ENCODE peak calls at places on chromosome 1, in nine cellular contexts. D is astrocyte of the spinal cord, X is fibroblast of lung, P is GM23248, N is choroid plexus epithelial cell, M is GM12864, T is epithelial cell of esophagus, O is foreskin fibroblast, V is HL-60. B is an unnamed sample.

GRCh38 chr1:92577251-92577895 is 90.6 kb upstream of the GFI1 start:
- DNase-seq in O (no peak), N (peak; percentile 68), X (peak; percentile 76), D (peak; percentile 40), P (peak; percentile 65), T (peak; percentile 57), M (no peak), V (no peak), B (no peak)

GRCh38 chr1:66890621-66891020 is 34.0 kb downstream of the DNAI4 start:
- DNase-seq in M (no peak), O (peak; percentile 31), P (peak; percentile 15), N (no peak), D (no peak), X (no peak), V (no peak), T (no peak), B (no peak)

GRCh38 chr1:117036018-117036421 is 24.1 kb upstream of the TTF2 start:
- DNase-seq in V (no peak), D (no peak), X (no peak), O (no peak), T (no peak), P (no peak), M (no peak), N (no peak), B (peak; percentile 5)

GRCh38 chr1:240806201-240806745 is 194.3 kb upstream of the GREM2 start:
- DNase-seq in P (peak; percentile 51), M (no peak), O (peak; percentile 48), T (peak; percentile 46), N (no peak), D (no peak), V (no peak), X (no peak), B (no peak)

GRCh38 chr1:175094626-175095025 is 27.0 kb downstream of the TNN start:
- DNase-seq in X (no peak), M (no peak), V (no peak), T (no peak), P (no peak), D (no peak), N (no peak), O (no peak), B (no peak)

GRCh38 chr1:85599638-85600037 is 19.1 kb downstream of the CCN1 start:
- DNase-seq in T (no peak), O (no peak), V (no peak), P (no peak), D (no peak), X (no peak), N (no peak), M (no peak), B (no peak)

GRCh38 chr1:202682477-202682876 is 27.8 kb downstream of the SYT2 start:
- DNase-seq in X (no peak), D (no peak), V (no peak), M (no peak), T (no peak), P (no peak), N (no peak), O (no peak), B (no peak)

GRCh38 chr1:181044449-181044966 is 10.7 kb downstream of the MR1 start:
- DNase-seq in O (no peak), M (no peak), T (peak; percentile 96), P (no peak), D (no peak), X (no peak), N (peak; percentile 60), V (peak; percentile 72), B (no peak)

GRCh38 chr1:215665212-215665611 is 98.1 kb downstream of the KCTD3 start:
- DNase-seq in D (peak; percentile 15), O (no peak), M (no peak), T (peak; percentile 36), X (peak; percentile 97), P (peak; percentile 76), V (no peak), N (peak; percentile 30), B (no peak)

GRCh38 chr1:168676029-168676812 is 52.8 kb downstream of the DPT start:
- DNase-seq in O (no peak), T (no peak), P (peak; percentile 43), X (peak; percentile 45), D (no peak), N (no peak), V (peak; percentile 23), M (no peak), B (no peak)

GRCh38 chr1:180951881-180952656 is 39.4 kb downstream of the KIAA1614 start:
- DNase-seq in P (no peak), T (no peak), M (no peak), D (no peak), O (no peak), V (no peak), X (no peak), N (peak; percentile 25), B (no peak)

GRCh38 chr1:28359592-28360239 is 9.8 kb upstream of the PHACTR4 start:
- DNase-seq in V (peak; percentile 60), N (peak; percentile 82), O (peak; percentile 78), T (peak; percentile 75), M (peak; percentile 30), D (peak; percentile 71), X (peak; percentile 54), P (peak; percentile 72), B (no peak)

DNA sequence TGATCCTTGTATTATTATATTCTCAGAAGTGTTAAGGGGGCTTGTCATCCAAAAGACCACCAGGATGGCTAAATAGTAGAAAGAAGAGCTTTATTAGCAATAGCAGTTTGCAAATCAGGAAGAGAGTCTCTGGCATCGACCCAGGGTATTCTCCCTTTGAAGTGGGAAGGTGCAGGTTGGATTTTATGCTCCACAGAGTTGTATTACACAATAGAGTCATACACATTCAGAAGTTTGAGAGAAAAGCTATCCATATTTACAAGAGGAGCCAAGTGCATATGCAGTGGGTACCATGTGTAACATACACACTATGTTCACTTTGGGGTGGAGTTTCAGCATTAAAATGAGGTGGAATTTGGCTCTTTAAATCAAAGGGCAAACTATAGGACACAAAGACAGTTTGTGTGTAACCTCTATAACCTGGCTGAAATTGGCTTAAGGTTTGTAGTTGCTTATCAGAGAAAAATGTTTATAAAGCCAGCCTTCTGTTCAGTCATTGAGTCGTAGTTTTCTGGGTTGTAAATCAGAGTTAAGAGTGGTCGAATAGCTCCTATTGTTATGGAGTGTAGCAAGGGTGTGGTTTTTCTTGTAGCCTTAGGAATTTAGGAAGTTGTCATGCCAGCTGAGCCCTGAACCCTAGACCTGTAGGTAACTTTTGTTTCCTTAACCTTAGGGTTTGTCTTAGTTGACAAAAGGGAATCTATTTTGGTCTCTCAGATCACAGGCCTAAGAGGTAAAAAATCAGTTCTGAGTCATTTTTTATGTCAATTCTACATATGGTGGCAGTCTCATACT is 125.3 kb downstream of the DNM3 start:
- DNase-seq in X (no peak), O (no peak), N (no peak), T (peak; percentile 16), D (no peak), V (no peak), P (peak; percentile 1), M (no peak), B (no peak)
- H3K4me3 ChIP-seq in X (no peak overlapping the region), O (no peak overlapping the region), N (no peak overlapping the region), T (no peak overlapping the region), D (no peak overlapping the region), V (no peak overlapping the region), P (no peak overlapping the region), M (no peak overlapping the region), B (no peak overlapping the region)

DNA sequence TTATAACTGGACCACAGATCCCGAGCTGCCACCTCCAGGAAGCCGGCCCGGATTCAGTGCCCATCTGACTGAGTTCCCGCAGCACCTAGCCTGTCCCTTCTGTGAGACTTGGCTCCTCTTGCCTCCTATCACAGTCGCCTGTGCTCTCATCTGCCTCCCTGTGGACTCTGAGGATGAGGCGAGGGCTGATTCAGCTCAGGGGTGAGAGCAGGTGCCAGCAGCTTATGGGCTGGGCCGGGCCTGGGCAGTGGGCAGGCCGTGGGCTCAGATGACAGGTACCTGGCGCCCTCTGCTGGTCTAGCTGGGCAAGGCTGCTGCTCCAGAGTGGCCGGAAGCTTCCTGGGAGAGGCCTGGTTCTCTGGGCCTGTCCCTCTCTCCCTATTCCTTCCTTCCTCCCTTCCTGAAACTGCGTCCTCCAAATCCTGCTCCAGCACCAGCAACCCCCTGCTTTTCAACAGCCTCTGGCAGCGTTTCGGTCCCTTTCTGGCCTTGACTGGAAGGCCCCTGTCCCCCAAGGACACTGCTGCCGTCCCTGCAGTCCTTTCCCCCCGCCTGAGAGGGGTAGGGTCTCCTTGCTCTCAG is 17.3 kb upstream of the PCSK9 start:
- DNase-seq in D (peak; percentile 85), N (peak; percentile 91), V (peak; percentile 72), O (peak; percentile 96), T (peak; percentile 93), P (peak; percentile 96), M (peak; percentile 5), X (peak; percentile 84), B (peak; percentile 98)
- H3K4me3 ChIP-seq in D (no peak overlapping the region), N (no peak overlapping the region), V (no peak overlapping the region), O (no peak overlapping the region), T (no peak overlapping the region), P (no peak overlapping the region), M (no peak overlapping the region), X (no peak overlapping the region), B (no peak overlapping the region)

GRCh38 chr1:99331083-99331482 is 66.8 kb downstream of the PLPPR4 start:
- DNase-seq in N (no peak), M (no peak), V (no peak), X (no peak), T (no peak), D (no peak), O (peak; percentile 2), P (no peak), B (no peak)

GRCh38 chr1:99326215-99326949 is 62.1 kb downstream of the PLPPR4 start:
- DNase-seq in P (no peak), M (no peak), O (no peak), V (no peak), D (no peak), N (peak; percentile 6), X (no peak), T (no peak), B (no peak)

GRCh38 chr1:99328171-99328570 is 63.9 kb downstream of the PLPPR4 start:
- DNase-seq in X (no peak), T (no peak), D (no peak), O (no peak), P (no peak), V (no peak), N (no peak), M (no peak), B (no peak)

GRCh38 chr1:99327357-99327756 is 63.1 kb downstream of the PLPPR4 start:
- DNase-seq in X (no peak), O (no peak), T (peak; percentile 43), D (no peak), V (no peak), N (no peak), P (no peak), M (no peak), B (no peak)
- H3K4me3 ChIP-seq in X (no peak overlapping the region), O (no peak overlapping the region), T (no peak overlapping the region), D (no peak overlapping the region), V (no peak overlapping the region), N (no peak overlapping the region), P (no peak overlapping the region), M (no peak overlapping the region), B (no peak overlapping the region)

GRCh38 chr1:56771717-56772116 is 47.5 kb downstream of the FYB2 start:
- DNase-seq in O (no peak), V (no peak), M (no peak), P (no peak), T (no peak), X (no peak), D (no peak), N (no peak), B (no peak)
- H3K4me3 ChIP-seq in O (no peak overlapping the region), V (no peak overlapping the region), M (no peak overlapping the region), P (no peak overlapping the region), T (no peak overlapping the region), X (no peak overlapping the region), D (no peak overlapping the region), N (no peak overlapping the region), B (no peak overlapping the region)

B was measured in H1.